ENCODE peak calls at places on chromosomes 5 and 9, in four cellular contexts. R is HCT116, U is Karpas-422, D is transverse colon. Y is an unnamed sample.

GRCh38 chr5:52950686-52951085 is 38.5 kb upstream of the ITGA2 start:
- DNase-seq in R (no peak), U (no peak), D (no peak), Y (no peak)

GRCh38 chr5:29697786-29698414 is 1495.6 kb upstream of the CDH6 start:
- DNase-seq in D (no peak), R (no peak), U (peak; percentile 62), Y (no peak)

GRCh38 chr9:123318961-123319421 is 37.0 kb upstream of the CRB2 start:
- DNase-seq in D (no peak), U (no peak), R (no peak), Y (no peak)

GRCh38 chr5:32572778-32573480 is 12.4 kb upstream of the SUB1 start:
- DNase-seq in U (peak; percentile 89), D (no peak), R (no peak), Y (no peak)

GRCh38 chr9:136080716-136081112 is 14.4 kb downstream of the NACC2 start:
- DNase-seq in U (no peak), D (no peak), R (no peak), Y (no peak)

GRCh38 chr5:136330353-136330913 is 34.9 kb downstream of the TRPC7 start:
- DNase-seq in D (no peak), R (no peak), U (no peak), Y (no peak)

GRCh38 chr9:70355801-70356200 is 58.7 kb downstream of the KLF9 start:
- DNase-seq in D (no peak), U (no peak), R (no peak), Y (no peak)

GRCh38 chr9:38339087-38339486 is 53.4 kb upstream of the ALDH1B1 start:
- DNase-seq in R (no peak), D (no peak), U (no peak), Y (no peak)

GRCh38 chr9:61666849-61667371 is 477.1 kb downstream of the SPATA31A7 start:
- DNase-seq in D (peak; percentile 2), R (no peak), U (no peak), Y (no peak)

GRCh38 chr9:137582286-137582860 is 3.6 kb upstream of the DPH7 start:
- DNase-seq in U (peak; percentile 72), D (no peak), R (no peak), Y (no peak)

GRCh38 chr9:133171161-133171955 is 7.6 kb upstream of the GBGT1 start:
- DNase-seq in U (peak; percentile 98), R (no peak), D (no peak), Y (no peak)

DNA sequence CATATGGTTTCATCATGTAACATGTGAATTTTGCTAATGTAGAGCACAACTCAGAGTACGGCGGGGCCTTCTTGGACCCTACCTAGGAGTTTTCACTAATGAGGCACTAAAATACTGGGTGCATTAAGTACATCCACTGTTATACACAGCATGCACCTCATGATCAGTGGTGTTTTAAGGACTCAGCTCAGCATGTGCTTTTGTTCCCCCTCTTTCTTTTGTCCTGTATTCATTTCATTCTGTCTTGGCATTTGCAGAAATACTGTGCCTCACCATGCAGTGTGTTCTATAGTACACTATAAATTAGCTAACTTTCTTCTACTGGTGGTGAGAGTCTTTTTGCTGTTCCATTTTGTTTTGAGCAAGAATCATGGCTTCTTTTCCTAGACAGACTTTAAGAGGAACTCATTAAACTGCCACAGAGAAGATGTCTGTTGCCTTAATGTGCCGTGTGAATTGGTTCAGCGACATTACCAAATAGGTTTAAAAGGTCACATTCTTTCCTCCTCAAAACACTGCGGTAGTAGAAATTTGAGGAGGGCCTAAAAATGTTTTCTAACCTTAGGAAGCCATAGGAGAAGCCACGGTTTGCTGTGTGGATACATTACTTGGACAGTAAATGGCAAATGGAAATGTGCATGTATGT is 276.6 kb downstream of the MAST4 start:
- DNase-seq in R (no peak), D (no peak), U (no peak), Y (no peak)
- H3K27ac ChIP-seq in R (no peak overlapping the region), D (no peak overlapping the region), U (no peak overlapping the region), Y (no peak overlapping the region)

GRCh38 chr9:91718071-91718470 is 232.0 kb downstream of the ROR2 start:
- DNase-seq in U (no peak), R (no peak), D (no peak), Y (no peak)
- H3K27ac ChIP-seq in U (no peak overlapping the region), R (no peak overlapping the region), D (no peak overlapping the region), Y (no peak overlapping the region)

DNA sequence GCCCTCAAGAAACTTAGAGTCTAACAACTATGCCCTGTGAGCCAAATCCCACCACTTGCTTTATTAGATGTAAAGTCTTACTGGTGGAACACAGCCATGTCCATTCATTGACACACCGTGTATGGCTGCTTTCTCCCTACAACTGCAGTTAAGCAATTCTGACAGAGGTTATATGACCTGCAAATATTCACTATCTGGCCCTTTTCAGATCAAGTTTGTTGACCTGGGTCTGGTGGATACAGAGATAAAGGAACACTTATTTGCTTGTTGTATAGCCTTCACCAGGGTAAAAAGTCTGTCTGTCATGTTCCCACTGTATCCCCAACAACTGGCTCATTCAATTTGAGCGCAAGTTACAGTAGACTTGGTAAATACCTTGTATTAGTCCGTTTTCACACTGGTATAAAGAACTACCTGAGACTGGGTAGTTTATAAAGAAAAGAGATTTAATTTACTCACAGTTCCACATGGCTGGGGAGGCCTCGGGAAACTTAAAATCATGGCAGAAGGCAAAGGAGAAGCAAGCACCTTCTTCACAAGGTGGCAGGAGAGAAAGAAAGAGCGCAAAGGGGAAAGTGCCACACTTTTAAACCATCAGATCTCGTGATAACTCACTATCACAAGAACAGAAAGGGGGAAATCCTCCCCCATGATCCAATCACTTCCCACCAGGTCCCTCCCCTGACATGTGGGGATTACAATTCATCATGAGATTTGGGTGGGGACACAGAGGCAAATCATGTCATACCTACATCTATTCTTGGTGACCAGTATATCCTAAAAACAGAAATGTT is 27.9 kb downstream of the DEPDC1B start:
- DNase-seq in D (no peak), U (no peak), R (no peak), Y (no peak)
- H3K27ac ChIP-seq in D (peak overlapping the region; percentile 48), U (no peak overlapping the region), R (no peak overlapping the region), Y (no peak overlapping the region)

GRCh38 chr5:131206772-131207171 is 36.0 kb downstream of the LYRM7 start:
- DNase-seq in D (no peak), U (no peak), R (no peak), Y (no peak)

GRCh38 chr5:131211669-131212068 is 40.9 kb downstream of the LYRM7 start:
- DNase-seq in D (no peak), U (peak; percentile 53), R (no peak), Y (no peak)

GRCh38 chr5:131206061-131206460 is 35.3 kb downstream of the LYRM7 start:
- DNase-seq in R (no peak), U (no peak), D (no peak), Y (no peak)

GRCh38 chr5:131209506-131210191 is 38.9 kb downstream of the LYRM7 start:
- DNase-seq in R (no peak), U (peak; percentile 93), D (no peak), Y (no peak)

GRCh38 chr5:131209175-131209505 is 38.4 kb downstream of the LYRM7 start:
- DNase-seq in D (no peak), U (no peak), R (no peak), Y (no peak)
- H3K27ac ChIP-seq in D (peak overlapping the region; percentile 19), U (peak overlapping the region; percentile 98), R (no peak overlapping the region), Y (no peak overlapping the region)

GRCh38 chr5:88886252-88886651 is 3.3 kb upstream of the MEF2C start:
- DNase-seq in R (no peak), U (peak; percentile 58), D (no peak), Y (no peak)
- H3K27ac ChIP-seq in R (no peak overlapping the region), U (peak overlapping the region; percentile 91), D (peak overlapping the region; percentile 89), Y (no peak overlapping the region)